ENCODE peak calls at places on chromosomes 16 and 17, in nine cellular contexts. O is C1 segment of cervical spinal cord; G is activated CD4-positive, alpha-beta T cell treated with anti-CD3 and anti-CD28 coated beads, Interleukin-2, amount 50 U/mL, for 1 hour; F is left cardiac atrium; K is DND-41; S is cardiac fibroblast; Y is GM03348; A is effector CD4-positive, alpha-beta T cell; R is heart right ventricle. M is an unnamed sample.

GRCh38 chr17:80565347-80566053 is 20.9 kb downstream of the RPTOR start:
- DNase-seq in G (no peak), O (no peak), R (no peak), F (no peak), A (no peak), Y (no peak), S (no peak), K (peak), M (no peak)

GRCh38 chr16:87628940-87629339 is 26.6 kb downstream of the JPH3 start:
- DNase-seq in S (no peak), O (no peak), K (no peak), R (no peak), G (no peak), F (no peak), Y (peak), A (no peak), M (peak)

GRCh38 chr17:69802045-69802740 is 272.8 kb upstream of the KCNJ16 start:
- DNase-seq in O (no peak), R (no peak), K (no peak), S (no peak), F (no peak), G (no peak), A (no peak), Y (no peak), M (no peak)

GRCh38 chr16:54936086-54936978 is 5.7 kb downstream of the IRX5 start:
- DNase-seq in A (no peak), O (no peak), G (no peak), K (no peak), Y (peak), F (peak), S (peak), R (peak), M (peak)

GRCh38 chr16:53457670-53458069 is 23.4 kb downstream of the RBL2 start:
- DNase-seq in R (no peak), O (no peak), S (no peak), G (peak), F (no peak), Y (no peak), K (peak), A (peak), M (no peak)

GRCh38 chr16:49726155-49726554 is 129.8 kb downstream of the ZNF423 start:
- DNase-seq in A (no peak), R (no peak), K (no peak), O (no peak), F (no peak), S (no peak), Y (no peak), G (no peak), M (no peak)

GRCh38 chr16:86089341-86089900 is 190.5 kb downstream of the IRF8 start:
- DNase-seq in A (no peak), F (no peak), O (no peak), S (no peak), Y (no peak), G (no peak), R (no peak), K (no peak), M (no peak)

GRCh38 chr16:49108611-49109010 is 173.0 kb downstream of the CBLN1 start:
- DNase-seq in K (no peak), S (no peak), R (no peak), G (no peak), F (no peak), O (no peak), A (no peak), Y (no peak), M (no peak)

GRCh38 chr17:80561541-80562114 is 17.0 kb downstream of the RPTOR start:
- DNase-seq in S (no peak), Y (no peak), K (no peak), R (no peak), O (no peak), A (no peak), F (no peak), G (no peak), M (no peak)

GRCh38 chr16:54334208-54334607 is 47.6 kb upstream of the IRX3 start:
- DNase-seq in O (no peak), F (no peak), A (no peak), R (no peak), S (no peak), G (no peak), K (no peak), Y (no peak), M (no peak)

GRCh38 chr16:72105978-72106377 is 12.3 kb downstream of the DHX38 start:
- DNase-seq in K (no peak), O (no peak), F (no peak), A (no peak), S (no peak), R (no peak), G (no peak), Y (no peak), M (no peak)

GRCh38 chr17:81858967-81859905 is 1.1 kb downstream of the P4HB start:
- DNase-seq in R (no peak), K (no peak), F (no peak), G (no peak), S (peak), A (no peak), Y (no peak), O (no peak), M (peak)

GRCh38 chr16:87897563-87898505 is 28.5 kb upstream of the SLC7A5 start:
- DNase-seq in F (no peak), A (peak), K (peak), O (no peak), Y (no peak), G (peak), R (no peak), S (no peak), M (no peak)

GRCh38 chr16:6642271-6642670 is 690.4 kb upstream of the RBFOX1 start:
- DNase-seq in K (no peak), A (no peak), G (no peak), F (no peak), S (no peak), Y (no peak), R (no peak), O (no peak), M (no peak)

GRCh38 chr16:21598676-21599157 is 660 bp upstream of the METTL9 start:
- DNase-seq in O (no peak), F (no peak), K (no peak), A (no peak), S (no peak), Y (no peak), R (no peak), G (peak), M (no peak)

GRCh38 chr17:50265212-50265611 is 9.1 kb upstream of the TMEM92 start:
- DNase-seq in G (no peak), S (no peak), Y (no peak), R (no peak), K (no peak), A (no peak), F (no peak), O (no peak), M (no peak)

GRCh38 chr17:61425682-61426481 is 26.2 kb downstream of the TBX2 start:
- DNase-seq in G (no peak), A (no peak), S (no peak), F (no peak), K (no peak), O (no peak), R (no peak), Y (no peak), M (no peak)

GRCh38 chr17:81166033-81166472 is at the start of gene AATK:
- DNase-seq in A (no peak), S (no peak), F (no peak), Y (peak), R (no peak), G (no peak), K (no peak), O (no peak), M (no peak)

GRCh38 chr17:17748179-17748578 is 66.9 kb downstream of the RAI1 start:
- DNase-seq in R (no peak), G (no peak), A (no peak), K (no peak), O (no peak), F (no peak), Y (no peak), S (no peak), M (no peak)

GRCh38 chr16:85680352-85680944 is 8.3 kb downstream of the GINS2 start:
- DNase-seq in A (no peak), O (no peak), G (no peak), S (no peak), K (no peak), F (no peak), R (no peak), Y (no peak), M (no peak)

M was measured in AG10803.